ENCODE peak calls at places on chromosome 19, in five cellular contexts. T, N, Z, V and B are unnamed samples.

GRCh38 chr19:40590464-40591265 is 10.5 kb upstream of the LTBP4 start:
- DNase-seq in T (no peak), N (no peak), Z (no peak), V (no peak), B (no peak)

GRCh38 chr19:17389957-17390664 is 3.9 kb downstream of the CCDC194 start:
- DNase-seq in T (no peak), N (no peak), Z (peak), V (no peak), B (no peak)

GRCh38 chr19:41708481-41708880 is at the start of gene CEACAM5:
- DNase-seq in T (no peak), N (peak), Z (no peak), V (no peak), B (no peak)

GRCh38 chr19:51708811-51709210 is 15.0 kb downstream of the HAS1 start:
- DNase-seq in T (no peak), N (no peak), Z (no peak), V (no peak), B (no peak)

GRCh38 chr19:18871543-18871942 is 24.4 kb downstream of the CERS1 start:
- DNase-seq in T (no peak), N (no peak), Z (no peak), V (no peak), B (no peak)

GRCh38 chr19:14536926-14537692 is 7.7 kb downstream of the TECR start:
- DNase-seq in T (peak), N (peak), Z (peak), V (peak), B (no peak)

GRCh38 chr19:57903298-57904174 is 12.9 kb downstream of the ZNF417 start:
- DNase-seq in T (peak), N (no peak), Z (peak), V (no peak), B (no peak)

GRCh38 chr19:14089412-14089661 is 1.2 kb downstream of the SAMD1 start:
- DNase-seq in T (peak), N (no peak), Z (no peak), V (no peak), B (no peak)

GRCh38 chr19:5697022-5697889 is 7.2 kb downstream of the RPL36 start:
- DNase-seq in T (peak), N (no peak), Z (no peak), V (no peak), B (no peak)

GRCh38 chr19:1945899-1946298 is 4.9 kb downstream of the CSNK1G2 start:
- DNase-seq in T (peak), N (peak), Z (peak), V (no peak), B (no peak)

GRCh38 chr19:31947436-31947835 is 398.0 kb upstream of the ZNF507 start:
- DNase-seq in T (no peak), N (no peak), Z (no peak), V (no peak), B (no peak)

GRCh38 chr19:41886761-41887710 is 4.1 kb downstream of the ARHGEF1 start:
- DNase-seq in T (no peak), N (no peak), Z (no peak), V (peak), B (peak)

GRCh38 chr19:42051166-42052115 is 18.6 kb downstream of the GRIK5 start:
- DNase-seq in T (no peak), N (no peak), Z (no peak), V (no peak), B (no peak)

GRCh38 chr19:41537789-41538188 is 38.2 kb upstream of the CEACAM21 start:
- DNase-seq in T (no peak), N (no peak), Z (no peak), V (no peak), B (no peak)

GRCh38 chr19:30325657-30326056 is 46.5 kb upstream of the ZNF536 start:
- DNase-seq in T (no peak), N (no peak), Z (no peak), V (no peak), B (no peak)

GRCh38 chr19:30049844-30050667 is 108.0 kb downstream of the URI1 start:
- DNase-seq in T (peak), N (no peak), Z (no peak), V (no peak), B (no peak)

GRCh38 chr19:10001899-10002298 is 8.4 kb downstream of the COL5A3 start:
- DNase-seq in T (no peak), N (no peak), Z (no peak), V (no peak), B (no peak)

GRCh38 chr19:16896913-16897571 is 8.2 kb downstream of the F2RL3 start:
- DNase-seq in T (peak), N (peak), Z (peak), V (peak), B (peak)

GRCh38 chr19:40433391-40434216 is 7.8 kb upstream of the SERTAD1 start:
- DNase-seq in T (peak), N (peak), Z (peak), V (peak), B (peak)

GRCh38 chr19:1524972-1525325 is 1.1 kb downstream of the PLK5 start:
- DNase-seq in T (no peak), N (no peak), Z (no peak), V (no peak), B (no peak)

GRCh38 chr19:56595548-56595899 is 422 bp downstream of the ZNF71 start:
- DNase-seq in T (no peak), N (no peak), Z (no peak), V (no peak), B (no peak)

GRCh38 chr19:37362733-37363132 is 8.2 kb upstream of the ZNF527 start:
- DNase-seq in T (peak), N (no peak), Z (peak), V (no peak), B (no peak)

GRCh38 chr19:5557691-5558090 is 10.1 kb downstream of the TINCR start:
- DNase-seq in T (no peak), N (no peak), Z (no peak), V (no peak), B (no peak)

GRCh38 chr19:52789440-52789839 is 2.8 kb upstream of the ZNF600 start:
- DNase-seq in T (no peak), N (no peak), Z (no peak), V (no peak), B (no peak)

GRCh38 chr19:12886943-12887747 is at the start of gene KLF1:
- DNase-seq in T (no peak), N (no peak), Z (no peak), V (no peak), B (no peak)

GRCh38 chr19:12884627-12884925 is 2.4 kb downstream of the KLF1 start:
- DNase-seq in T (no peak), N (no peak), Z (no peak), V (no peak), B (no peak)

GRCh38 chr19:12884202-12884601 is 2.8 kb downstream of the KLF1 start:
- DNase-seq in T (no peak), N (no peak), Z (no peak), V (no peak), B (no peak)

GRCh38 chr19:12885749-12886706 is 973 bp downstream of the KLF1 start:
- DNase-seq in T (peak), N (no peak), Z (no peak), V (no peak), B (no peak)

DNA sequence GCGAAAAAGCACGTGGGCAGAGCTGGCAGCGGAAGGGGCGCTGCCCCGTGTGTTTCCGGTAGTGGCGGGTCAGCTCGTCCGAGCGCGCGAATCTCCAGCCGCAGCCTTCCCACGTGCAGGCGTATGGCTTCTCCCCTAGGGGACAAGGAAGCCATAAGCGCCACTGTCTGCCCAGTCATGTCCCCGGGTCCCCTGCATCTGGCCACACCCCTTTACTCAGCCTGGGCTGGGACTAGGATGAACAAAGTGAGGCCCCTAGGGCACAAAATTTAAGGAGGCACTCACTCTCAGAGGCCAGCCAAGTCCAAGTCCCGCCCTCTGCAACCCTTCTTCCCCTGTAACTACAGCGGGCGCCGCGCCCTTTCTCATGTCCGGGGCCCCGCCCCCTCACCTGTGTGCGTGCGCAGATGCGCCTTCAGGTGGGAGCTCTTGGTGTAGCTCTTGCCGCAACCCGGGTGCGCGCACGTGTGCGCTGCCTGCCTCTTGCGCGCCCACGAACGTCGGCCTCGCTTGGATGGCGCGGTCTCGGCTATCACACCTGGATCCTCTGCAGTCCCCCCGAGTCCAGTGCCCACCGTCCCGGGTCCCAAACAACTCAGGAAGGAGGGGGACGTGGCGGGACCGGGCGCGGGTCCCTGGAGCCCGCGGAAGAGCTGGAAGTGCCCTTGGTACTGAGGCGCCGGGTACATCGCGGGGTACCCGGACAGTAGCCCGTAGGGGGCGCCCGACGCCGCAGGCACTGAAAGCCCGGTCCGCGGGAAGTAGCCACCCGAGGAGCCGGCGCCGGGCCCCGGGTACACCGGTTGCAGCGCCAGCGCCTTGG is 1.9 kb downstream of the KLF1 start:
- DNase-seq in T (peak), N (peak), Z (peak), V (peak), B (peak)
- TF ChIP-seq CTCF in T (peak), N (peak), Z (peak), V (peak), B (peak)

DNA sequence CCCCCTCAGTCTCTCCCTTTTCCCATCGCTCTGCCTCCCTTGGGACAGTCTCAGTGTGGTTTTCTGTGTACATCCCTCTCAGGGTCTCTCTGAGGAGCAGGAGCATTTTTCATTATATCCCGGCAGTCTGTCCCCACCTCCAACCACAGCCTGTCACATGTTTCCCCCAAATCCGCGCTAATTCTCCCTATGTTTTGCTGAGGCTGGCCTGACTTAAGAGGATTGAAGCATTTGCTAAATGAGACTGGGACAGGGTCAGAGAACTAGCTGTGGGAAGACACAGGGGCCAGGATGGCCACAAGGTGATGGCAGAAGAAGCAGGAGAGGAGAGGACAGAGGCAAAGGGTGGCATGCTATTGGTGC is 5.5 kb downstream of the TPRX1 start:
- DNase-seq in T (no peak), N (no peak), Z (no peak), V (no peak), B (no peak)
- TF ChIP-seq CTCF in T (no peak), N (no peak), Z (no peak), V (no peak), B (no peak)

GRCh38 chr19:3342246-3342645 is 24.1 kb upstream of the NFIC start:
- DNase-seq in T (no peak), N (no peak), Z (no peak), V (no peak), B (no peak)

GRCh38 chr19:3346677-3347353 is 19.6 kb upstream of the NFIC start:
- DNase-seq in T (no peak), N (peak), Z (no peak), V (no peak), B (no peak)

GRCh38 chr19:3345850-3346460 is 20.4 kb upstream of the NFIC start:
- DNase-seq in T (no peak), N (no peak), Z (no peak), V (no peak), B (no peak)

GRCh38 chr19:3344608-3345598 is 21.5 kb upstream of the NFIC start:
- DNase-seq in T (no peak), N (no peak), Z (no peak), V (no peak), B (no peak)

DNA sequence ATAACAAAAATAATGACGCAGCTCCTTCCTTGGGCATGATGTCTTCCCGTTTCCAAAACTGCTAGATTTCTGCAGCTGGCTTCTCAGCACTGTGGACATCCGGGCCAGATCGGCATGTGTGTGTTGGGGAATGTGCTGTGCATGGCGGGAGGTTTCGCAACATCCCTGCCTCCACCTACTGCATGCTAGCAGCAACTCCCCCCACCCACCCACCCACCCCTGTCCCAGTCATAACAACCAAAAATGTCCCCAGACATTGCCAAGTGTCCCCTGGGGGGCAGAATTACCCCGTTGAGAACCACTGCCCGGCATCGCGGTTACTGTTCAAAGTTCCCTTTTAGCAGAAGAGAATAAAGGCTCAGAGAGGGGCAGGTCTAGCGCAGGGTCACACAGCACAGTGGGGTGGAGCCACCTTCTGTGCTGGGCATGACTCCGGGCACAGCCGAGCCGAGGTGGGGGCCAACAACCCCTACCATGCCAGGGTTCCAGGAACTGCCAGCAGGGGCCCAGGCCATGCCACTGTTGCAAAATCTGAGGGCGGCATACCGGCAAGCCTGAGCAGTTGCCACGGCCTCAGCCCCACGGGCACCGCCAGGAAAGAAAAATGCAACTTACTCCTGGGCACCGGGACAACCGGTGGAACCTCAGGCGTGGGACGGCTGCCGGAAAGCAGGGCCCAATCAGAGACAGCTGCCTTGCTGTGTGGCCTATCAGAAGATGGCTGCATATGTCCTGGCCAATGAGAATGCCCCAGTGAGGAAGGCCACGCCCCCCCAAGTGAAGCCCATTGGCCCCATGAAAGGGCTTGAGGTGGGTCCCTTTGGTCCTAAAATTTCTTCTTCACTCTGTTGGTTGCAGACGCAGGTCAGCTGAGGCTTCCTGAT is 22.5 kb upstream of the NFIC start:
- DNase-seq in T (peak), N (peak), Z (no peak), V (peak), B (no peak)
- TF ChIP-seq CTCF in T (no peak), N (no peak), Z (no peak), V (peak), B (no peak)

GRCh38 chr19:11989112-11989456 is 24.2 kb downstream of the ZNF763 start:
- DNase-seq in T (no peak), N (no peak), Z (no peak), V (no peak), B (no peak)

GRCh38 chr19:11987405-11988231 is 22.8 kb downstream of the ZNF763 start:
- DNase-seq in T (peak), N (peak), Z (peak), V (peak), B (peak)

GRCh38 chr19:11982526-11982925 is 17.7 kb downstream of the ZNF763 start:
- DNase-seq in T (no peak), N (no peak), Z (no peak), V (no peak), B (no peak)

GRCh38 chr19:11986754-11987153 is 21.9 kb downstream of the ZNF763 start:
- DNase-seq in T (no peak), N (no peak), Z (no peak), V (no peak), B (no peak)

DNA sequence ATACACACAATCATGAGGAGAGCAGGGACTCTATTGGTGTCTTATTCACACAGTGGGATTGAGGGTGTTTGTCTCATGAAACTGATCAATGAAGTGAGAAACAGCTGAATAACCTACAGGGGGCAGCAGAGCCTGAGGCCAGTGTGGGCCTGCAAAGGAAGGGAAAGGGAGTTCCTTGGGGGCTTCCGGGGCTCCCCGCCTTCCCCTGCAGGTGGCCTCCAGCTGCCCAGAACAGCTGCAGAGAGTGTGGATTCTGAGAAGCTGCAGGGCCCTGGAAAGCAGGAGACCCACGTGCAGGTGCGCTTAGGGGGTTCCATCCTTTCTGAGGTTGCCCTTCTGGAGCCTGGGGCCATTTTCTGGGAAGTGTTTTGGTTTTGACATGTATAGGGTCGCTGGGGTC is 20.1 kb downstream of the ZNF763 start:
- DNase-seq in T (peak), N (no peak), Z (peak), V (peak), B (no peak)
- TF ChIP-seq CTCF in T (no peak), N (no peak), Z (peak), V (peak), B (no peak)

GRCh38 chr19:3977242-3978143 is 6.6 kb upstream of the DAPK3 start:
- DNase-seq in T (peak), N (no peak), Z (no peak), V (no peak), B (no peak)
- TF ChIP-seq CTCF in T (peak), N (peak), Z (no peak), V (no peak), B (no peak)

DNA sequence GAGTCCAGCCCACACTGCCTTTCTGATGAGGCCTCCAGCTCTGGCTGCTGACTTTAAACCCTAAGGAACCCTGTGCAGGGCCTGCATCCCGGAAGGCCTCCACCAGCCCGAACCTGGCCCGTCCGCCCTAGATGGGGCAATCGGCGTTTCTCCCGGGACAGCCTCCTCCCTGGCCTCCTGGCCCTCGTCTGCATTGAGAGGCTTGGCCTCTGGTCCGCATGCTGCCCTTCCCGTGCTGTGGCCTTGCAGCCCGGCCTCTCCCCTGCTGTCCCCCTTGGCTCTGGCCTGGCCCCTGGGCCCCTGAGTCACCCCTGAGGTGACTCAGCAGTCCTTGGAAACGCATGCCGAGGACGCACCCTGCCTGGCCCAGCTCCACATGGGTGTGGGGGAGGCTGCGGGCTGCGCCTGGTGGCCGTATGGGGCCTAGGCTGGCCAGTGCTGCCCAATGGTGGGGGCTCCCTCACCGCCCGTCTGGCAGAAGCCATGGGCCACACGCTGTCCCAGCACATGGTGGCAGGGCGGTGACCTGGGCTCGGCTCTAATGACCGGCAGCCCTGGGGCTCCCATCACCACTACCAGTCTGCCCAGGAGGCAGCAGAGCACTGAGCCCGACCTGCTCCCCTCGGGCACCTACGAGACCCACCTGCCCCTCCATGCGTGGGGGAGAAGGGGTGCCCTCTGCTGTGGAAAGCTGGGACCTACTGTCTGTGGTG is 25.7 kb downstream of the SH3GL1 start:
- DNase-seq in T (no peak), N (peak), Z (no peak), V (no peak), B (no peak)
- TF ChIP-seq CTCF in T (no peak), N (peak), Z (no peak), V (no peak), B (no peak)